ENCODE peak calls at places on chromosome 4, in six cellular contexts. Q is lower lobe of right lung; A is NCI-H446 treated with DMSO at 0.1 percent for 48 hours; X is NCI-H2107; H is stimulated activated CD4-positive, alpha-beta T cell treated with anti-CD3 and anti-CD28 coated beads, Interleukin-4, amount 100 ng/mL, for 48 hours; B is effector CD4-positive, alpha-beta T cell. J is an unnamed sample.

GRCh38 chr4:73224886-73225285 is 33.7 kb downstream of the ANKRD17 start:
- DNase-seq in Q (no peak), A (no peak), X (no peak), H (no peak), B (no peak), J (no peak)

GRCh38 chr4:26878729-26879415 is 18.2 kb downstream of the STIM2 start:
- DNase-seq in Q (no peak), A (no peak), X (no peak), H (no peak), B (no peak), J (no peak)

GRCh38 chr4:83320548-83320947 is 14.1 kb downstream of the HPSE start:
- DNase-seq in Q (peak; percentile 83), A (no peak), X (no peak), H (no peak), B (no peak), J (peak; percentile 80)

GRCh38 chr4:168076989-168077725 is 15.2 kb upstream of the ANXA10 start:
- DNase-seq in Q (no peak), A (peak; percentile 16), X (no peak), H (peak; percentile 29), B (peak; percentile 1), J (no peak)

GRCh38 chr4:21710212-21710843 is 238.2 kb downstream of the KCNIP4 start:
- DNase-seq in Q (no peak), A (no peak), X (no peak), H (no peak), B (no peak), J (no peak)

GRCh38 chr4:122045533-122045932 is 93.7 kb upstream of the TRPC3 start:
- DNase-seq in Q (peak; percentile 71), A (peak; percentile 67), X (peak; percentile 26), H (no peak), B (no peak), J (peak; percentile 77)

GRCh38 chr4:155012469-155012868 is 196.0 kb upstream of the NPY2R start:
- DNase-seq in Q (no peak), A (no peak), X (no peak), H (no peak), B (no peak), J (no peak)

GRCh38 chr4:108377021-108377420 is 208.3 kb upstream of the LEF1 start:
- DNase-seq in Q (no peak), A (no peak), X (no peak), H (no peak), B (no peak), J (no peak)

GRCh38 chr4:78292336-78292735 is 235.2 kb downstream of the FRAS1 start:
- DNase-seq in Q (no peak), A (no peak), X (no peak), H (no peak), B (no peak), J (no peak)

GRCh38 chr4:89403826-89404225 is 96.2 kb upstream of the GPRIN3 start:
- DNase-seq in Q (no peak), A (no peak), X (no peak), H (no peak), B (no peak), J (no peak)

GRCh38 chr4:140238353-140239041 is 84.5 kb upstream of the MAML3 start:
- DNase-seq in Q (peak; percentile 91), A (peak; percentile 95), X (peak; percentile 80), H (no peak), B (no peak), J (peak; percentile 87)

GRCh38 chr4:71607780-71608673 is 175.9 kb downstream of the GC start:
- DNase-seq in Q (no peak), A (no peak), X (no peak), H (no peak), B (no peak), J (no peak)

GRCh38 chr4:168615294-168615693 is 118.4 kb downstream of the PALLD start:
- DNase-seq in Q (no peak), A (no peak), X (no peak), H (no peak), B (no peak), J (no peak)

GRCh38 chr4:71456841-71457240 is 118.0 kb downstream of the SLC4A4 start:
- DNase-seq in Q (no peak), A (peak; percentile 11), X (no peak), H (no peak), B (no peak), J (peak; percentile 55)

GRCh38 chr4:185656467-185656890 is 121.2 kb upstream of the PDLIM3 start:
- DNase-seq in Q (no peak), A (no peak), X (no peak), H (no peak), B (no peak), J (peak; percentile 83)

GRCh38 chr4:37480509-37480908 is 205.7 kb downstream of the RELL1 start:
- DNase-seq in Q (no peak), A (no peak), X (no peak), H (no peak), B (no peak), J (no peak)

GRCh38 chr4:77927991-77928925 is 65.6 kb downstream of the MRPL1 start:
- DNase-seq in Q (no peak), A (no peak), X (peak; percentile 36), H (no peak), B (no peak), J (no peak)

GRCh38 chr4:188275686-188276085 is 136.4 kb downstream of the TRIML1 start:
- DNase-seq in Q (no peak), A (no peak), X (no peak), H (no peak), B (no peak), J (no peak)

GRCh38 chr4:52551487-52551886 is 107.6 kb downstream of the USP46 start:
- DNase-seq in Q (no peak), A (peak; percentile 32), X (no peak), H (no peak), B (no peak), J (no peak)

GRCh38 chr4:61505773-61506640 is 305.9 kb downstream of the ADGRL3 start:
- DNase-seq in Q (no peak), A (peak; percentile 40), X (no peak), H (no peak), B (no peak), J (no peak)

GRCh38 chr4:7007142-7007907 is 35.8 kb upstream of the TADA2B start:
- DNase-seq in Q (no peak), A (no peak), X (no peak), H (no peak), B (no peak), J (peak; percentile 17)

GRCh38 chr4:2871466-2871865 is 27.8 kb downstream of the ADD1 start:
- DNase-seq in Q (no peak), A (no peak), X (no peak), H (no peak), B (no peak), J (no peak)

GRCh38 chr4:78517050-78517652 is 34.4 kb upstream of the ANXA3 start:
- DNase-seq in Q (no peak), A (peak; percentile 3), X (no peak), H (no peak), B (no peak), J (peak; percentile 46)

GRCh38 chr4:105145913-105146285 is 777 bp upstream of the TET2 start:
- DNase-seq in Q (peak; percentile 64), A (no peak), X (no peak), H (no peak), B (peak; percentile 20), J (peak; percentile 72)

GRCh38 chr4:123233409-123233808 is 163.2 kb upstream of the SPRY1 start:
- DNase-seq in Q (no peak), A (no peak), X (no peak), H (no peak), B (no peak), J (no peak)

J was measured in osteoblast.